ENCODE peak calls at places on chromosomes 13 and 19, in seven cellular contexts. F is effector memory CD4-positive, alpha-beta T cell; V is IMR-90; M is GM23338; J is cardiac fibroblast; C is uterus; Z is OCI-LY7. O is an unnamed sample.

GRCh38 chr13:97849305-97849704 is 104.2 kb upstream of the IPO5 start:
- DNase-seq in F (no peak), V (peak), J (peak), C (no peak), Z (peak), M (peak), O (peak)

GRCh38 chr19:55605637-55606470 is at the start of gene ZNF865:
- DNase-seq in J (peak), V (peak), Z (peak), F (peak), C (peak), M (peak), O (peak)

GRCh38 chr13:23918208-23918607 is 20.9 kb upstream of the C1QTNF9B start:
- DNase-seq in Z (no peak), J (no peak), V (peak), M (no peak), C (no peak), F (no peak), O (no peak)

GRCh38 chr19:15564534-15565168 is 50.4 kb upstream of the CYP4F8 start:
- DNase-seq in V (no peak), C (no peak), F (no peak), Z (no peak), M (no peak), J (no peak), O (no peak)

GRCh38 chr13:73403362-73404150 is 344.8 kb downstream of the KLF5 start:
- DNase-seq in Z (no peak), M (no peak), V (no peak), F (no peak), C (no peak), J (no peak), O (no peak)

GRCh38 chr19:19443902-19444693 is 38.6 kb downstream of the GATAD2A start:
- DNase-seq in C (no peak), M (no peak), F (no peak), V (no peak), Z (no peak), J (no peak), O (no peak)

GRCh38 chr19:23305555-23305954 is 55.4 kb upstream of the ZNF724 start:
- DNase-seq in V (no peak), M (peak), F (no peak), C (no peak), Z (peak), J (no peak), O (no peak)

GRCh38 chr13:37109080-37109678 is 3.7 kb upstream of the CSNK1A1L start:
- DNase-seq in V (peak), M (peak), Z (peak), C (no peak), J (peak), F (no peak), O (peak)

GRCh38 chr13:73647417-73647816 is 486.8 kb downstream of the KLF12 start:
- DNase-seq in Z (no peak), F (no peak), M (no peak), C (no peak), V (no peak), J (no peak), O (no peak)

GRCh38 chr19:49672131-49672919 is 4.7 kb upstream of the PRMT1 start:
- DNase-seq in F (peak), Z (peak), V (peak), J (peak), M (peak), C (peak), O (no peak)

DNA sequence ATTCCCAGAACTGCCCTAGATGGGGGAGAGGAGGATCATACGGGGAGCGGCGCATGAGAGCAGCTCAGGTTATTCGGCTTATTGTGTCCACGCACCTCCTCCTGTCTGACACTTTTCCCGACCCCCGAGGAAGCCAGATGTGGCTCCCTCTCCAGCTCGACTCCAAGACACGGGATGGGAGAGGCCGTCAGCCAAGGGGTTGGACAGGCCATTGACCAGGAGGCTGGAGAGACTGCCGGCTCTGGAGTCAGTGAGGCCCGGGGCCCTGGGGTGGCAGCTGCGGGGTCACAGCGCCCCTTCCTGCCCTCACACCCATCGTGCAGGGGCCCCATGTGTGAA is 2.9 kb downstream of the DMKN start:
- DNase-seq in J (no peak), F (no peak), V (no peak), C (no peak), Z (no peak), M (no peak), O (no peak)
- H3K4me3 ChIP-seq in J (no peak), F (peak), V (peak), C (peak), Z (no peak), M (peak), O (no peak)

GRCh38 chr13:33206945-33207615 is 78.5 kb downstream of the STARD13 start:
- DNase-seq in J (no peak), V (no peak), F (no peak), Z (no peak), C (no peak), M (no peak), O (no peak)

GRCh38 chr13:33205804-33206221 is 79.7 kb downstream of the STARD13 start:
- DNase-seq in C (no peak), V (peak), M (peak), Z (no peak), F (no peak), J (peak), O (peak)

GRCh38 chr13:33208290-33208990 is 77.1 kb downstream of the STARD13 start:
- DNase-seq in Z (no peak), V (no peak), J (no peak), C (no peak), F (no peak), M (no peak), O (no peak)

GRCh38 chr13:33206425-33206824 is 79.1 kb downstream of the STARD13 start:
- DNase-seq in V (peak), M (no peak), C (no peak), J (no peak), Z (no peak), F (no peak), O (peak)

GRCh38 chr13:33207616-33207964 is 78.0 kb downstream of the STARD13 start:
- DNase-seq in J (peak), V (peak), Z (no peak), C (no peak), M (no peak), F (no peak), O (peak)
- H3K4me3 ChIP-seq in J (no peak), V (no peak), Z (no peak), C (no peak), M (no peak), F (no peak), O (no peak)

GRCh38 chr19:1776606-1777147 is 23.4 kb downstream of the ONECUT3 start:
- DNase-seq in M (no peak), C (no peak), F (no peak), Z (no peak), V (no peak), J (no peak), O (no peak)
- H3K4me3 ChIP-seq in M (peak), C (no peak), F (no peak), Z (no peak), V (no peak), J (no peak), O (no peak)

DNA sequence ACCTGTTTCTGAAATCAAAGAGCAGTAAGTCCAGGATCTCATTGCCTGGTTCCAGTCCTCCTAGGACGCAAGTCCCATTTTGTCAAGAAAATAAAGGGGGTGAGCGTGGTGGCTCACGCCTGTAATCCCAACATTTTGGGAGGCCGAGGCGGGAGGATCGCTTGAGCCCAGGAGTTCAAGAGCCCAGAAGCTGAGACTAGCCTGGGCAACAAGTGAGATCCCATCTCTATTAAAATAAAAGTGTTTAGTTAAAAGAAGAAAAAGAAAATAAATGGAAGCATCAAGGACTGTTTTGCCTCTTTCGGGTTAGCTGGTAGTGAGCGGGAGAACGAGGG is 344 bp upstream of the HAUS5 start:
- DNase-seq in F (no peak), M (no peak), C (no peak), V (no peak), J (no peak), Z (no peak), O (no peak)
- H3K4me3 ChIP-seq in F (peak), M (peak), C (peak), V (peak), J (peak), Z (peak), O (peak)

DNA sequence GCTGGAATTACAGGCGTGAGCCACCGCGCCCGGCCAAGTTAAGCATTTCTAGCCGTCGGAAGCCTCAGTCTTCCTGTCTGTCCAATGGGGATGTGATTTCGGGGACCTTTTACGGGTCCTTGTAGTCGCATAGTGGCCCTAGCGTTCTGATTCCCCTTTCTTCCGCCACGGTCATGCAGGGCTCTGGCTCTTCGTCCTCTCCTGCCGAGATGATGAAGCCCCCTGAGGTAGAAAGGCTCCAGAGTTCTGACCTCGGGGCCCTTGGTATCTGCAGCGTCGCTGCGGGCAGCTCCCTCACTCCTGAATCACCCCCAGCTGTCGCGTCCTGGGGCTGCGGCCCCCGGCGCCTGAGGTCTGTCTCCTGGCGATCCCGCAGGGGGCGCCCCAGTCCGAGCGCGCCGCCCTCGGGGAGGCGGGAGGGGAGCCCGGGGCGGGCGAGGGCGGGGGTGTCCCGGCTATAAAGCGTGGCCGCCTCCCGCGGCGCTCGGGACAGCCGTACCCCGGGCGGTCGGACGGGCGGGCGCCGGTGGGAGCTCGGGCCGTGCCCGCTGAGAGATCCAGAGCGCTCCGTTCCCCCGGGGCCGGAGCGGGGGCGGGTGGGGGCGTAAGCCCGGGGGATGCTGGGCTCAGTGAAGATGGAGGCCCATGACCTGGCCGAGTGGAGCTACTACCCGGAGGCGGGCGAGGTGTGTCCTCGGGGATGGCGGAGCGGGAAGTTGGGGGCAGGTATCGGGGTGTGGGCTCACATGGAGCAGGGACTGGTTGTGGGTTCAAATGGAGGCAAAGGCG is at the start of gene FOXA3:
- DNase-seq in J (peak), Z (peak), F (peak), M (peak), V (peak), C (no peak), O (no peak)
- H3K4me3 ChIP-seq in J (peak), Z (peak), F (peak), M (peak), V (peak), C (peak), O (peak)

GRCh38 chr19:13099073-13099999 is 3.3 kb downstream of the LYL1 start:
- DNase-seq in V (no peak), M (peak), F (peak), C (peak), Z (peak), J (peak), O (peak)

GRCh38 chr19:13101590-13102415 is 855 bp downstream of the LYL1 start:
- DNase-seq in M (no peak), F (no peak), J (no peak), Z (no peak), V (no peak), C (peak), O (no peak)

GRCh38 chr19:13098291-13099072 is 4.2 kb downstream of the LYL1 start:
- DNase-seq in V (no peak), Z (no peak), F (no peak), M (peak), J (peak), C (peak), O (no peak)

GRCh38 chr19:13100871-13101589 is 1.6 kb downstream of the LYL1 start:
- DNase-seq in Z (peak), V (no peak), C (peak), M (peak), J (no peak), F (no peak), O (no peak)

DNA sequence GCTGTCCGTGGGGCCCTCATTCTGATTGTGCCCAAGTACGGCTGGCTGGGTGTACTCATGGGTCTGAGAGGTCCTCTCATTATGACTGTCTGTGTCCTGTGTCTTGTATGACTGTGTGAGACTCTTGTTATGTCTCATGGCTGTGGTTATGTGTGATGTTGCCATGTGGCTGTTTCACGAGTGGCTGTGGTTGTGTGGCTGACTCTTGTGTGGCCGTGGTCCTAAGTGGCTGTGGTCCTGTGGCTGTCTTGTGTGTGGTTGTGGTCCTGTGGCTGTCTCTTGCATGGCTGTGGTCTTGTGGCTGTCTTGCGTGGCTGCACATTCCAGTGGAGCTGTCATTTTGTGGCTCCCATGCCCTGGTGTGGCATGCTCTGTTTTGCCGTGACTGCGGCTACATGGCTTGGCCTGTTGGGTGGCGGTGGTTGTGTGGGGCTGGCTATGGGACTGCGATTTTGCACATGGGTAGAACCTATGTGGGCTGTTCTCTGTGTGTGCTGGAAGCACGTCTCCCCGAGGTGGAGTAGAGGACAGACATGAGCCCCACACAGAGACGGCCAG is 2.5 kb downstream of the LYL1 start:
- DNase-seq in V (no peak), F (peak), M (no peak), Z (peak), C (peak), J (no peak), O (peak)
- H3K4me3 ChIP-seq in V (no peak), F (no peak), M (peak), Z (peak), C (no peak), J (no peak), O (peak)

GRCh38 chr13:40571338-40571737 is 95.1 kb downstream of the FOXO1 start:
- DNase-seq in J (no peak), F (no peak), Z (peak), M (no peak), C (no peak), V (no peak), O (no peak)
- H3K4me3 ChIP-seq in J (no peak), F (no peak), Z (peak), M (no peak), C (no peak), V (no peak), O (no peak)